ENCODE peak calls at places on chromosomes 2 and 18, in five cellular contexts. One of them, this sample, is unnamed.

GRCh38 chr2:43038034-43038719 is 188.2 kb downstream of the ZFP36L2 start:
- DNase-seq in A549: no peak
- DNase-seq in GM12878: no peak
- DNase-seq in endothelial cell of umbilical vein: no peak
- DNase-seq in HepG2: peak; percentile 55
- DNase-seq in this sample: no peak

GRCh38 chr2:68980956-68981355 is 6.5 kb downstream of the GKN1 start:
- DNase-seq in HepG2: no peak
- DNase-seq in GM12878: no peak
- DNase-seq in endothelial cell of umbilical vein: no peak
- DNase-seq in A549: no peak
- DNase-seq in this sample: no peak

GRCh38 chr2:38191516-38191915 is 115.6 kb upstream of the CYP1B1 start:
- DNase-seq in endothelial cell of umbilical vein: no peak
- DNase-seq in HepG2: no peak
- DNase-seq in GM12878: no peak
- DNase-seq in A549: peak; percentile 19
- DNase-seq in this sample: no peak

GRCh38 chr2:18299423-18300212 is 260.8 kb downstream of the RDH14 start:
- DNase-seq in HepG2: peak; percentile 71
- DNase-seq in GM12878: no peak
- DNase-seq in endothelial cell of umbilical vein: peak; percentile 94
- DNase-seq in A549: peak; percentile 92
- DNase-seq in this sample: no peak

GRCh38 chr2:58107803-58108710 is 61.5 kb downstream of the VRK2 start:
- DNase-seq in A549: peak; percentile 96
- DNase-seq in HepG2: no peak
- DNase-seq in endothelial cell of umbilical vein: peak; percentile 36
- DNase-seq in GM12878: no peak
- DNase-seq in this sample: peak; percentile 91

GRCh38 chr2:105744909-105745853 is at the start of gene NCK2:
- DNase-seq in GM12878: no peak
- DNase-seq in endothelial cell of umbilical vein: peak; percentile 51
- DNase-seq in HepG2: no peak
- DNase-seq in A549: no peak
- DNase-seq in this sample: peak; percentile 68

GRCh38 chr2:239832995-239833727 is 192.0 kb downstream of the NDUFA10 start:
- DNase-seq in A549: no peak
- DNase-seq in endothelial cell of umbilical vein: no peak
- DNase-seq in GM12878: no peak
- DNase-seq in HepG2: no peak
- DNase-seq in this sample: no peak

GRCh38 chr2:238238311-238238765 is 1.5 kb downstream of the HES6 start:
- DNase-seq in GM12878: no peak
- DNase-seq in endothelial cell of umbilical vein: no peak
- DNase-seq in A549: no peak
- DNase-seq in HepG2: no peak
- DNase-seq in this sample: peak; percentile 33

GRCh38 chr2:20596973-20597867 is 53.7 kb downstream of the HS1BP3 start:
- DNase-seq in HepG2: peak; percentile 100
- DNase-seq in A549: no peak
- DNase-seq in endothelial cell of umbilical vein: peak; percentile 83
- DNase-seq in GM12878: no peak
- DNase-seq in this sample: no peak

DNA sequence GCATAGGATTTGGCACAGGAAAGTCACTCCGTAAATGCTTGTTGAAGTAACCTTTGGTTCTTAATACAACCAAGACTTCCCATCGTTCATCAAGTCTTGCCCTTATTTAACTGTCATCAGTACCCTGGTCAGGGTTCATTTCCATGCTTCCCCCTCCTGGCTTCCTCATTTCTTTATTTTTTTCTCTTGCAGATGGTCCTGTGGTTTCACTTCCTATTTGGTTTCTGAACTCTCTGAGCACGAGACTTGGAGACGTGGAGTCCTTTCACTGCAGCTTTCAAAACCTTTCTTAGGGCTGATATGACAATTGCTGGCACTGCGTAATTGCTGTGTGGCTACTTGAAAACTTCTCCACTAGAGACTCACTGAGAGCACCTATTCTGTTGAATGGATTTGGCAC is 59.9 kb upstream of the PID1 start:
- DNase-seq in GM12878: no peak
- DNase-seq in HepG2: no peak
- DNase-seq in A549: no peak
- DNase-seq in endothelial cell of umbilical vein: no peak
- DNase-seq in this sample: peak; percentile 81
- H3K4me3 ChIP-seq in GM12878: no peak overlapping the region
- H3K4me3 ChIP-seq in HepG2: no peak overlapping the region
- H3K4me3 ChIP-seq in A549: no peak overlapping the region
- H3K4me3 ChIP-seq in endothelial cell of umbilical vein: no peak overlapping the region
- H3K4me3 ChIP-seq in this sample: no peak overlapping the region

GRCh38 chr2:74939919-74940812 is 18.3 kb upstream of the POLE4 start:
- DNase-seq in A549: no peak
- DNase-seq in HepG2: peak; percentile 100
- DNase-seq in endothelial cell of umbilical vein: no peak
- DNase-seq in GM12878: no peak
- DNase-seq in this sample: no peak
- TF ChIP-seq MAX in A549: no peak
- TF ChIP-seq MAX in HepG2: peak; percentile 39
- TF ChIP-seq MAX in endothelial cell of umbilical vein: no peak
- TF ChIP-seq MAX in GM12878: no peak
- TF ChIP-seq MAX in this sample: no peak

GRCh38 chr18:71327443-71328120 is 1038.7 kb downstream of the SOCS6 start:
- DNase-seq in HepG2: no peak
- DNase-seq in GM12878: no peak
- DNase-seq in A549: no peak
- DNase-seq in endothelial cell of umbilical vein: no peak
- DNase-seq in this sample: no peak
- TF ChIP-seq MYC in HepG2: no peak
- TF ChIP-seq MYC in GM12878: no peak
- TF ChIP-seq MYC in A549: no peak
- TF ChIP-seq MYC in endothelial cell of umbilical vein: no peak
- TF ChIP-seq MYC in this sample: no peak

GRCh38 chr18:78980777-78981651 is 1.4 kb downstream of the SALL3 start:
- DNase-seq in A549: no peak
- DNase-seq in HepG2: no peak
- DNase-seq in endothelial cell of umbilical vein: no peak
- DNase-seq in GM12878: no peak
- DNase-seq in this sample: no peak
- H3K4me3 ChIP-seq in A549: no peak overlapping the region
- H3K4me3 ChIP-seq in HepG2: no peak overlapping the region
- H3K4me3 ChIP-seq in endothelial cell of umbilical vein: no peak overlapping the region
- H3K4me3 ChIP-seq in GM12878: no peak overlapping the region
- H3K4me3 ChIP-seq in this sample: no peak overlapping the region

DNA sequence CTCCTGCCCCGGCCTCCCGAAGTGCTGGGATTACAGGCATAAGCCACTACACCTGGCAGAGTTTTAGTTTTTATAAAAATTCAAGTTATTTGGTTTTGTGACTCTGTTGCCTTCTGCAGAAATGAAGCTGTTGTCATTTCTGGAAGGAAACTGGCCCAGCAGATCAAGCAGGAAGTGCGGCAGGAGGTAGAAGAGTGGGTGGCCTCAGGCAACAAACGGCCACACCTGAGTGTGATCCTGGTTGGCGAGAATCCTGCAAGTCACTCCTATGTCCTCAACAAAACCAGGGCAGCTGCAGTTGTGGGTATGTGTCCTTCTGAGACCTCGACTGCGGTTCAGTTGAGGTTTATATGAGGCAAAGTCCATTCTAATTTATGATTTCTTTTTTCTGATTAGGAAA is 7.2 kb downstream of the MTHFD2 start:
- DNase-seq in HepG2: no peak
- DNase-seq in GM12878: no peak
- DNase-seq in endothelial cell of umbilical vein: no peak
- DNase-seq in A549: no peak
- DNase-seq in this sample: peak; percentile 59
- TF ChIP-seq MAX in HepG2: no peak
- TF ChIP-seq MAX in GM12878: no peak
- TF ChIP-seq MAX in endothelial cell of umbilical vein: no peak
- TF ChIP-seq MAX in A549: no peak
- TF ChIP-seq MAX in this sample: no peak

GRCh38 chr2:213561759-213562158 is 277.5 kb downstream of the SPAG16 start:
- DNase-seq in HepG2: no peak
- DNase-seq in GM12878: no peak
- DNase-seq in A549: no peak
- DNase-seq in endothelial cell of umbilical vein: no peak
- DNase-seq in this sample: no peak

GRCh38 chr2:213559053-213559452 is 274.8 kb downstream of the SPAG16 start:
- DNase-seq in A549: no peak
- DNase-seq in HepG2: no peak
- DNase-seq in endothelial cell of umbilical vein: no peak
- DNase-seq in GM12878: no peak
- DNase-seq in this sample: no peak

DNA sequence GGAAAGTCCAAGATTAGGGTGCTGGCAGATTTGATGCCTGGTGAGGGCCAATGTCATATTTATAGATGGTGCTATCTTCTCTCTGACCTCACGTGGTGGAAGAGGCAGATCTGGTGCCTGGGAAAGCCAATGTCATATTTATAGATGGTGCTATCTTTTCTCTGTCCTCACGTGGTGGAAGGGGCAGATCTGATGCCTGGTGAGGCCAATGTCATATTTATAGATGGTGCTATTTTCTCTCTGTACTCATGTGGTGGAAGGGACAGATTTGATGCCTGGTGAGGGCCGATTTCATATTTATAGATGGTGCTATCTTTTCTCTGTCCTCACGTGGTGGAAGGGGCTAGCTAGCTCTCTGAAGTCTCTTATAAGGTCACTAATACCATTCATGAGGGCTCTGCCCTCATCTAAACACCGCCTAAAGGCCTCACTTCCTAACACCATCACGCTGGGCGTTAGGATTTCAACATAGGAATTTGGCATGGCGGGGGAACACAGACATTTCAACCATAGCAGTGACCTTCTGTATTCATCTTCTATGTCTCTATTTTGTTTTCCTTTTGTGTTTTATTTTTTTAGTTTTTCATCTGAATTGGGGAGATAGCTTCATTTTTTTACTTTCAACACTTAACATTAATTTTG is 278.4 kb downstream of the SPAG16 start:
- DNase-seq in HepG2: no peak
- DNase-seq in GM12878: no peak
- DNase-seq in endothelial cell of umbilical vein: no peak
- DNase-seq in A549: no peak
- DNase-seq in this sample: no peak
- TF ChIP-seq MYC in HepG2: no peak
- TF ChIP-seq MYC in GM12878: no peak
- TF ChIP-seq MYC in endothelial cell of umbilical vein: no peak
- TF ChIP-seq MYC in A549: no peak
- TF ChIP-seq MYC in this sample: no peak

DNA sequence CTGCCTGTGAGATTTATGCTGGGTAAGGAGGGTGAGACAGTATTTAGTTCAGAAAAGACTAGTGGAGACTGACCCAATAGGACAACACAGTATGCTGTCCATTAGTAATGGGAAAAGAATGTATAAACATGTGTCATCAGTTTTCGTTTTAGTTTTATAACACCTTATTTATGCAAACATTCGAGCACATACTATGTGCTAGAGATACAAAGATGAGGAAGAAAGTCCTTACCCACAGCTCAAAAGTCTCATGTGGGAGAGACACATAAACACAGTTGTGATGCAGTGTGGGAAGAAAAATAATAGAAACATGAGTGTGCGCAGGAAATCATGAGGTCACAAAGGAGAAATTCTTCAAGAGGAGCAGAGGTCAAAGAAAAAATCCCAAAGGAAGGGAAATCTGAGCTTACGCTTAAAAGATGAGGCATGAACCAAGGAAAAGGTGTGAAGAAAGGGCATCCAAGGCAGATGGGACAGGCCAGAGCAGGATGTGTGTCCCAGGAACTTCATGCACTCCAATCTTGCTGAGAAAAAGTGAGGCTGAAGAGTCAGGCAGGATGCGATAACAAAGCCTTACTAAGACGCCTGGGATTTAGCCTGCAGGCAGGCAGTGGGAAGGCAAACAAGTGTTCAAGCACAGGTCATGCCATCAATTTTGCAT is 8.1 kb downstream of the METTL21A start:
- DNase-seq in endothelial cell of umbilical vein: peak; percentile 92
- DNase-seq in A549: peak; percentile 64
- DNase-seq in GM12878: no peak
- DNase-seq in HepG2: no peak
- DNase-seq in this sample: no peak
- H3K4me3 ChIP-seq in endothelial cell of umbilical vein: peak overlapping the region; percentile 2
- H3K4me3 ChIP-seq in A549: no peak overlapping the region
- H3K4me3 ChIP-seq in GM12878: no peak overlapping the region
- H3K4me3 ChIP-seq in HepG2: no peak overlapping the region
- H3K4me3 ChIP-seq in this sample: no peak overlapping the region

DNA sequence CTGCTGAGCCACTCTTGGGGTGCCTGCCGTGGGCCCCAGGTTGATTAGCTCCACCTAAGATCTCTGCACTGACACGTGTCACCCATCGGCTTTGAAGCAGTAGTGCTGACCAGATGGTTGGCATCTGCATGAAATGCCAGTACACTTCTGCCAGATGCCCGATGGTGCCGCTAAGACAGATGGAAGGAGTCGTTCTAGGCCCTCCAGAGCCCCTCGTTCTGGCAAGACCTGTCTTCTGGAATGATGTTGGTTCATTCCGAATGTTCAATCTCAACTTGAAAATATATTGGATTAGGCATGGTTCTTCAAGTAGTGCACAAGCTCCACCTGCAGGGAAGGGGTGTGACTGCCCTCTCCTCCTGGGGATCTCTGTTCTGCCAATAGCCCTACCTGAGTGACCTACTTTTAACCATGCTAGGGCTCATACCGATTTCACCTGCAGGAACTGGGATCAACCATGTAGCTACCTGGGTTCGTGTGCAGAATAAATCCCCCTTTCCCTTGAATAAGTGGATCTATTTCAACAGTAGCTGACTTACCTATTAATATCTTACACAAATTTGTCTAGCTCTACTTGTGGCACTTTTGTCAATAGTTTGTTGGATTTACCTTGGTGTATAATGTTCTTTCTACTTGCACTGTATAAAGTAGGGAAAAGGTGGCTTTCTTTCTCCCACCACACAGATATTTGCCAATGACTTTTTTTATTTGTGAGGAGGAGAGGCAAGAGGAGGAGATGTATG is 342.6 kb downstream of the CTNNA2 start:
- DNase-seq in HepG2: no peak
- DNase-seq in endothelial cell of umbilical vein: no peak
- DNase-seq in GM12878: no peak
- DNase-seq in A549: peak; percentile 20
- DNase-seq in this sample: no peak
- TF ChIP-seq MAX in HepG2: no peak
- TF ChIP-seq MAX in endothelial cell of umbilical vein: no peak
- TF ChIP-seq MAX in GM12878: no peak
- TF ChIP-seq MAX in A549: no peak
- TF ChIP-seq MAX in this sample: no peak

This sample was measured in NB4.